ENCODE peak calls at places on chromosomes 3 and 15, in four cellular contexts. H is K562, D is GM12878, W is HL-60. U is an unnamed sample.

GRCh38 chr3:11543948-11544387 is 99.7 kb downstream of the VGLL4 start:
- DNase-seq in H (no peak), D (no peak), W (no peak), U (no peak)

GRCh38 chr3:11146771-11147363 is 7.4 kb upstream of the HRH1 start:
- DNase-seq in H (no peak), D (no peak), W (no peak), U (no peak)

GRCh38 chr15:21260966-21261395 is 179.3 kb downstream of the POTEB3 start:
- DNase-seq in H (no peak), D (no peak), W (no peak), U (no peak)

GRCh38 chr3:138009476-138010272 is at the start of gene CLDN18:
- DNase-seq in H (peak), D (no peak), W (no peak), U (no peak)

GRCh38 chr15:83762367-83762766 is 108.4 kb downstream of the ADAMTSL3 start:
- DNase-seq in H (no peak), D (no peak), W (no peak), U (no peak)

GRCh38 chr15:97840501-97840900 is 120.0 kb upstream of the ARRDC4 start:
- DNase-seq in H (no peak), D (no peak), W (no peak), U (no peak)

GRCh38 chr3:139358857-139359562 is 15.2 kb downstream of the MRPS22 start:
- DNase-seq in H (no peak), D (peak), W (no peak), U (no peak)

GRCh38 chr3:183764854-183765731 is 60.3 kb downstream of the MAP6D1 start:
- DNase-seq in H (no peak), D (no peak), W (no peak), U (no peak)

GRCh38 chr3:111534701-111535100 is 7.3 kb upstream of the CD96 start:
- DNase-seq in H (no peak), D (no peak), W (no peak), U (no peak)

GRCh38 chr3:43619593-43619992 is 2.2 kb downstream of the ANO10 start:
- DNase-seq in H (no peak), D (no peak), W (no peak), U (no peak)

GRCh38 chr3:4228295-4228694 is 74.9 kb upstream of the SETMAR start:
- DNase-seq in H (no peak), D (no peak), W (no peak), U (no peak)

GRCh38 chr3:187076297-187076696 is 63.0 kb downstream of the RPL39L start:
- DNase-seq in H (no peak), D (no peak), W (no peak), U (no peak)

GRCh38 chr3:187080799-187081450 is 58.4 kb downstream of the RPL39L start:
- DNase-seq in H (no peak), D (no peak), W (no peak), U (no peak)

GRCh38 chr3:187077085-187077484 is 62.2 kb downstream of the RPL39L start:
- DNase-seq in H (no peak), D (no peak), W (no peak), U (no peak)

GRCh38 chr3:187079090-187080022 is 59.9 kb downstream of the RPL39L start:
- DNase-seq in H (no peak), D (no peak), W (no peak), U (no peak)

DNA sequence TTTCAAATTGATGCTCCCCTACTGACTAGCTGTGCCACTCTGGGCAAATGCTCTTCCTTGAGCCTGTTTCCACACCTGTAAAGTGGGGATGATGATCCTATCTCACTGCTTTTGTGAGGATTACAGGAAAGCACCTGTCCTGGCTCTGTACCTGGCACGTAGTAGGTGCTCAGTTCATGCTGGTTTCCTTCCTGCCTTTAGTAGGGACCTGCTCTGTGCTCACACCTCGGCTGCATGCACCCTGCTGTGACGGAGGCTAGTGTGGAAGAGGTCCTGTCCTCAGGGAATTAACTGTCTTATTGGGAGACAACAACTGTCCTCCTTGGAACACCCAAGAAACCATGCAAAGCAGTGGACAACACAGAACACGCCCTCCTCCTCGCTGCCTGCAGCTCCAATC is 61.8 kb downstream of the RPL39L start:
- DNase-seq in H (no peak), D (no peak), W (no peak), U (no peak)
- TF ChIP-seq POLR2AphosphoS5 in H (no peak), D (peak), W (no peak), U (no peak)

GRCh38 chr3:48406443-48407431 is 23.1 kb downstream of the PLXNB1 start:
- DNase-seq in H (no peak), D (no peak), W (no peak), U (peak)
- TF ChIP-seq SPI1 in H (no peak), D (no peak), W (no peak), U (no peak)

GRCh38 chr15:67826717-67827560 is 1.6 kb downstream of the SKOR1 start:
- DNase-seq in H (no peak), D (no peak), W (no peak), U (no peak)
- TF ChIP-seq POLR2AphosphoS5 in H (no peak), D (no peak), W (no peak), U (no peak)

GRCh38 chr15:50135123-50135541 is 16.1 kb upstream of the ATP8B4 start:
- DNase-seq in H (peak), D (no peak), W (no peak), U (no peak)
- TF ChIP-seq SPI1 in H (no peak), D (no peak), W (no peak), U (no peak)

GRCh38 chr3:155131104-155131503 is 51.0 kb downstream of the MME start:
- DNase-seq in H (peak), D (no peak), W (no peak), U (no peak)
- TF ChIP-seq POLR2AphosphoS5 in H (peak), D (no peak), W (no peak), U (no peak)

DNA sequence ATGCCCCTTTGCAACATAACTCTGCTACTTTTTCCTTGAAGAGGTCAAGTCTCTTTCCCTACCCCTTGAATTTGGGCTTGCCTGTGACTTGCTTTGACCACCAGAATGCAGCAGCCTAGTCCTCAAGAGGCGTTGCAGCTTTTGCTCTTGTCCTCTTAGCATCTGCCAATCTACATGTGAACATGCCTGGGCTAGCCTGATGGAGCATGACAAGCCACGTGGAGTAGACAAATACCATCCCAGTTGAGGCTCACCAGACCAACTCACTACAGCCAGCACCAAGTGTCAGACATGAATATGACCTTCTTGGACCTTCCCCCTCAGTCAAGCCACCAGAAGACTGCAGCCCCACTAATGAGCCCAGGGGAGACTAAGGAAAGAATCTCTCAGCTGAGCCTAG is 32.9 kb downstream of the AMOTL2 start:
- DNase-seq in H (no peak), D (no peak), W (no peak), U (no peak)
- TF ChIP-seq SPI1 in H (no peak), D (no peak), W (no peak), U (no peak)

DNA sequence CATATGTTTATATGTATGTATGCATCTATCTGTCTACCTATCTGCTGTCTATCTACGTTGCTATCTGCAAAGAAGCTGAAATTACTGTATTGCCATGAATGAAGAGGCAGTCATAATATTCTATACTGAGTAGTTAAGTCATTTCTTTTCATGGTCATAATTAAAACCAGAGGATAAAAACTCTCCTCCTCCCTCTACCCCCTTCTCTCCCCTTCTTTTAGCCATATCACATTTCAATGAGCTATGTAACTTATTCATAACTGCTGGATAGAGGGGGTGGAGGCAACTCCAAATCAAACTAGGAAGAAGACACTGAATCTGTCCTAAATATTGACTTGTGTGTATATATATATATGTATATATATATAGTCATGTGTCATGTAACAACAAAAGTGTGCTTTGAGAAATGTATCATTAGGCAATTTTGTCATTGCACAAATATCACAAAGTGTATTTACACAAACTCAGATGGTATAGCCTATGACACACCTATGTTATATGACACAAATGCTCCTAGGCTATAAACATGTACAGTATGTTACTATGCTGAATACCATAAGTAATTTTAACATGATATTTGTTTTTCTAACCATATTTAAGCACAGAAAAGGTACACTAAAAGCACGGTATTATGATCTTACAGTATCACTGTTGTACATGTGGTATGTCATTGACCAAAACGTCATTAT is 229.7 kb upstream of the KCNMB2 start:
- DNase-seq in H (no peak), D (no peak), W (no peak), U (no peak)
- TF ChIP-seq POLR2AphosphoS5 in H (no peak), D (no peak), W (no peak), U (no peak)

DNA sequence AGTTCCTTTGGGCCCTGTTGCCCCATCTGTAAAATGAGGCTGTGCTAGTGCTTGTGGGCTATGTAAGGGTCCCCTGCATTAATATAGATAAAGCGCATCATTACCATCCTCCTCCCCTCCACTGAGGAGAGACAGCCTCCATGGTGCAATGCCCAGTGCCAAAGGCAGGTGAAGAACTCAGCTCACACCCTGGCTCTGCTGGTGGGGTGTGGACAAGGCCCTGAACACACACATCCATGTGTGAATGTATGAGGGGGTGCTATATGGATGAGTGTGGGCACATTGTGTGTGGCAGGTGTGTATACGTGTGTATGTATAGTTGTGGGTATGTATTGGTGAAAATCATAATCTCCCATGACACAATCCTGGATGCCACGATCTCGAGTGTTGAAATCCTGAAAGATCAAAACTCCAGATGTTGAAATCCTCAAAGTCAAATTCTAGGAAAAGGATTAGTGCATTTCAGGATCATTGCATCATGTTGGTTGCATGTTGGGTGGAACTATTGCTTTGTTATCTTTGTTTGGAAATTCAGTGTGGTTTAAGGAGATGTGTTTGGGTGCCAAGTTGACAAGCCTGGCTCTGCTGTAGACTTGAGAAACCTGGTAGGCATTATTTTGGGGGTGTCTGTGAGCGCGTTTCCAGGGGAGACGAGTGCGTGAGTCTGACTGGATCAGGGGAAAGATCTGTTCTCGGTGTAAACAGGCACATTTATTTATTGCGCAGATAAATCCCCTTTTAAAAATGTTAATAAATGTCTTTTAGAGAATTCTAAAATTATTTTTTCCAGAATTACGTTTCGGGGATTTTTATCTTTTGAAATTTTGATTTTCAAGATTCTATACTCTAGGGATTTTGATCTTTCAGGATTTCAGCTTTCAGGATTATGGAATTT is 42.0 kb upstream of the SEC61A1 start:
- DNase-seq in H (peak), D (no peak), W (no peak), U (no peak)
- TF ChIP-seq SPI1 in H (no peak), D (no peak), W (no peak), U (no peak)

DNA sequence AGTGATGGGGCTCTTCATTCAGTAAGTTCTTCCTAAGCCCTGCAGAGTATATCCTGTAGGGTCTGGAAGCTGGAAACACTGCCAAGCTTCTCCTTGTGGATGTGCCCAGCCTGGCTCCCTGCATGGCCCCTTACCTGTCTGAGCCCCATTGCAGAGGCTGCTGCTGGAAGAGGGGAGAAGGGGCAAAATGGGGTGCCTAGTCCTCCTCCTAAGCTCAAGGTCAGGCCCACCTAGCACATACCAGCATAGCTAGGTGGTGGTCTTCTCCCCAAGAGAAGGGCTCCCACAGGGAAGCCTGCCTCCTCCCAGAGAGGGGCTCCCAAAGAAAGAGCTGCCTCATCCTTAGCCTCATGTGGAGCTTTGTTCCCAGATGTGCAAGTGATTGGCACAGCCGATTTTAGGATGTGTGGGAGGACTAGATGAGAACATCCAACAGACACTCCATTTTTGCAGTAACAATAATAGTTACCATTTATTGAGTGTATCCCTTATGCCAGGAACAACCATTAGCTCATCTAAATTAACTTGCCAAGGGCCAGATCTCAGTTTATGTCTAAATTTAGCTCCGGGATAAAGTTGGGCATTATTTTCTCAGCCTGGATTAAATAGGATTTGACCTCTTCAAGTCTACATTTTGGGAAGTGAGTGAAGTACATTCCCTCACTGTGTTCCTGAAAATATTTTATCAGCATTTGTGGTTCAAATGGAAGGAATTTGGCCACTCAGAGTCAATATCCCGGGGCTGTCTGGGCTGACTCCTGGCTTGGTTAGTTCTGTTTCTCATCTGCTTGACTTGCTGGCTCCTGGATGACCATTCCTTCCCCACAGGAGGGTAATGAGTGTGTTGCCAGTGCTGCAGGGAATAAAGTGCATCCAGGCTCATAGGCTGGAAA is 291.1 kb upstream of the ROPN1 start:
- DNase-seq in H (no peak), D (no peak), W (no peak), U (no peak)
- TF ChIP-seq POLR2AphosphoS5 in H (no peak), D (no peak), W (no peak), U (no peak)

DNA sequence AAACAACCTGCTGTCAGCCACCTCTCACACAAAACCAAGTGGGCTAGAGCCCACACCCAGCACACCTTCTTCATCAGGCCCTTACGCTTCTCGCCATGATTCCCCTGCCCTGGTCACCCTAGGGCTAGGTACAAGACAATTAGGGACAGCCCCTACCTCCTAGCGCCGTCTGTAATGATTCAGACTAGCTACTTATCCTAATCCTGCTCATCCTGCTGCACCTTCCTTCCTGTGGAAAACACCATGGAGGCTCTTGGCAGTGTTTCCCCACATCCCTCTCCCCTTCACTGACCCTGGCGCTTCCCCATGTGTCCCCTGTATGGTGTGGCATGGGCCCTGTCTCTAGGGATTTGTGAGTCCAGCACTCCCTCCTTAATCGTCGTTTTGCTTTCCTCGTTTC is 39.6 kb upstream of the ICE2 start:
- DNase-seq in H (no peak), D (no peak), W (no peak), U (no peak)
- TF ChIP-seq SPI1 in H (no peak), D (no peak), W (no peak), U (no peak)

U was measured in GM12891.